ENCODE peak calls at places on chromosomes 11 and 22, in ten cellular contexts. One of them, this sample, is unnamed.
A peak's percentile ranks its signal among the peaks of the same experiment; 100 is the strongest.

GRCh38 chr11:131109256-131109655 is 193.0 kb upstream of the SNX19 start:
- DNase-seq in foreskin keratinocyte: peak; percentile 22
- DNase-seq in endodermal cell: no peak
- DNase-seq in neural progenitor cell: no peak
- DNase-seq in hepatocyte: no peak
- DNase-seq in WTC11: no peak
- DNase-seq in AG10803: peak; percentile 57
- DNase-seq in lung: no peak
- DNase-seq in cardiac fibroblast: peak; percentile 27
- DNase-seq in brain microvascular endothelial cell: peak; percentile 25
- DNase-seq in this sample: no peak

GRCh38 chr11:79896258-79896657 is 455.4 kb upstream of the TENM4 start:
- DNase-seq in WTC11: no peak
- DNase-seq in AG10803: no peak
- DNase-seq in neural progenitor cell: no peak
- DNase-seq in endodermal cell: no peak
- DNase-seq in hepatocyte: no peak
- DNase-seq in brain microvascular endothelial cell: no peak
- DNase-seq in foreskin keratinocyte: peak; percentile 76
- DNase-seq in lung: no peak
- DNase-seq in cardiac fibroblast: no peak
- DNase-seq in this sample: no peak

GRCh38 chr11:123111465-123111864 is 49.5 kb upstream of the HSPA8 start:
- DNase-seq in endodermal cell: no peak
- DNase-seq in foreskin keratinocyte: peak; percentile 32
- DNase-seq in hepatocyte: peak; percentile 72
- DNase-seq in brain microvascular endothelial cell: no peak
- DNase-seq in neural progenitor cell: peak; percentile 70
- DNase-seq in cardiac fibroblast: peak; percentile 73
- DNase-seq in AG10803: peak; percentile 42
- DNase-seq in lung: no peak
- DNase-seq in WTC11: no peak
- DNase-seq in this sample: peak; percentile 8

GRCh38 chr22:23233746-23234408 is 53.6 kb downstream of the BCR start:
- DNase-seq in endodermal cell: no peak
- DNase-seq in neural progenitor cell: no peak
- DNase-seq in hepatocyte: peak; percentile 52
- DNase-seq in brain microvascular endothelial cell: peak; percentile 41
- DNase-seq in cardiac fibroblast: peak; percentile 60
- DNase-seq in foreskin keratinocyte: no peak
- DNase-seq in lung: no peak
- DNase-seq in AG10803: peak; percentile 71
- DNase-seq in WTC11: no peak
- DNase-seq in this sample: no peak

GRCh38 chr11:130301002-130301401 is 13.7 kb downstream of the ZBTB44 start:
- DNase-seq in brain microvascular endothelial cell: no peak
- DNase-seq in WTC11: no peak
- DNase-seq in hepatocyte: no peak
- DNase-seq in lung: no peak
- DNase-seq in neural progenitor cell: no peak
- DNase-seq in AG10803: no peak
- DNase-seq in foreskin keratinocyte: no peak
- DNase-seq in endodermal cell: no peak
- DNase-seq in cardiac fibroblast: no peak
- DNase-seq in this sample: no peak

GRCh38 chr11:92451081-92451480 is 226.5 kb downstream of the FAT3 start:
- DNase-seq in neural progenitor cell: no peak
- DNase-seq in hepatocyte: no peak
- DNase-seq in WTC11: no peak
- DNase-seq in lung: no peak
- DNase-seq in AG10803: no peak
- DNase-seq in foreskin keratinocyte: no peak
- DNase-seq in endodermal cell: no peak
- DNase-seq in brain microvascular endothelial cell: no peak
- DNase-seq in cardiac fibroblast: no peak
- DNase-seq in this sample: no peak

GRCh38 chr11:85406316-85406715 is 220.8 kb downstream of the DLG2 start:
- DNase-seq in foreskin keratinocyte: no peak
- DNase-seq in hepatocyte: no peak
- DNase-seq in lung: no peak
- DNase-seq in WTC11: no peak
- DNase-seq in endodermal cell: no peak
- DNase-seq in brain microvascular endothelial cell: no peak
- DNase-seq in cardiac fibroblast: no peak
- DNase-seq in AG10803: no peak
- DNase-seq in neural progenitor cell: no peak
- DNase-seq in this sample: no peak

GRCh38 chr11:76339217-76339616 is 41.7 kb downstream of the THAP12 start:
- DNase-seq in WTC11: no peak
- DNase-seq in neural progenitor cell: no peak
- DNase-seq in hepatocyte: no peak
- DNase-seq in foreskin keratinocyte: no peak
- DNase-seq in lung: peak; percentile 50
- DNase-seq in AG10803: peak; percentile 90
- DNase-seq in cardiac fibroblast: peak; percentile 47
- DNase-seq in endodermal cell: no peak
- DNase-seq in brain microvascular endothelial cell: no peak
- DNase-seq in this sample: no peak

GRCh38 chr22:43066844-43067385 is 22.3 kb downstream of the TTLL1 start:
- DNase-seq in neural progenitor cell: no peak
- DNase-seq in cardiac fibroblast: peak; percentile 62
- DNase-seq in lung: no peak
- DNase-seq in endodermal cell: no peak
- DNase-seq in foreskin keratinocyte: peak; percentile 56
- DNase-seq in brain microvascular endothelial cell: peak; percentile 58
- DNase-seq in hepatocyte: peak; percentile 66
- DNase-seq in WTC11: no peak
- DNase-seq in AG10803: peak; percentile 52
- DNase-seq in this sample: no peak

GRCh38 chr11:102733232-102733875 is 8.6 kb upstream of the MMP8 start:
- DNase-seq in neural progenitor cell: peak; percentile 83
- DNase-seq in AG10803: peak; percentile 49
- DNase-seq in WTC11: peak; percentile 86
- DNase-seq in lung: peak; percentile 66
- DNase-seq in brain microvascular endothelial cell: peak; percentile 53
- DNase-seq in hepatocyte: peak; percentile 83
- DNase-seq in cardiac fibroblast: peak; percentile 68
- DNase-seq in foreskin keratinocyte: peak; percentile 30
- DNase-seq in endodermal cell: peak; percentile 93
- DNase-seq in this sample: peak; percentile 74

GRCh38 chr11:132911186-132911585 is 621.1 kb downstream of the OPCML start:
- DNase-seq in WTC11: no peak
- DNase-seq in hepatocyte: peak; percentile 53
- DNase-seq in endodermal cell: no peak
- DNase-seq in neural progenitor cell: no peak
- DNase-seq in lung: no peak
- DNase-seq in cardiac fibroblast: peak; percentile 38
- DNase-seq in AG10803: peak; percentile 72
- DNase-seq in brain microvascular endothelial cell: peak; percentile 83
- DNase-seq in foreskin keratinocyte: no peak
- DNase-seq in this sample: no peak

GRCh38 chr11:83819936-83820549 is 533.9 kb upstream of the CCDC90B start:
- DNase-seq in AG10803: peak; percentile 82
- DNase-seq in cardiac fibroblast: peak; percentile 83
- DNase-seq in lung: no peak
- DNase-seq in WTC11: no peak
- DNase-seq in neural progenitor cell: peak; percentile 38
- DNase-seq in endodermal cell: no peak
- DNase-seq in brain microvascular endothelial cell: peak; percentile 32
- DNase-seq in hepatocyte: peak; percentile 74
- DNase-seq in foreskin keratinocyte: no peak
- DNase-seq in this sample: no peak

GRCh38 chr11:68460741-68461283 is at the start of gene PPP6R3:
- DNase-seq in foreskin keratinocyte: no peak
- DNase-seq in neural progenitor cell: no peak
- DNase-seq in WTC11: no peak
- DNase-seq in brain microvascular endothelial cell: no peak
- DNase-seq in lung: no peak
- DNase-seq in hepatocyte: no peak
- DNase-seq in AG10803: peak; percentile 29
- DNase-seq in endodermal cell: no peak
- DNase-seq in cardiac fibroblast: no peak
- DNase-seq in this sample: no peak

DNA sequence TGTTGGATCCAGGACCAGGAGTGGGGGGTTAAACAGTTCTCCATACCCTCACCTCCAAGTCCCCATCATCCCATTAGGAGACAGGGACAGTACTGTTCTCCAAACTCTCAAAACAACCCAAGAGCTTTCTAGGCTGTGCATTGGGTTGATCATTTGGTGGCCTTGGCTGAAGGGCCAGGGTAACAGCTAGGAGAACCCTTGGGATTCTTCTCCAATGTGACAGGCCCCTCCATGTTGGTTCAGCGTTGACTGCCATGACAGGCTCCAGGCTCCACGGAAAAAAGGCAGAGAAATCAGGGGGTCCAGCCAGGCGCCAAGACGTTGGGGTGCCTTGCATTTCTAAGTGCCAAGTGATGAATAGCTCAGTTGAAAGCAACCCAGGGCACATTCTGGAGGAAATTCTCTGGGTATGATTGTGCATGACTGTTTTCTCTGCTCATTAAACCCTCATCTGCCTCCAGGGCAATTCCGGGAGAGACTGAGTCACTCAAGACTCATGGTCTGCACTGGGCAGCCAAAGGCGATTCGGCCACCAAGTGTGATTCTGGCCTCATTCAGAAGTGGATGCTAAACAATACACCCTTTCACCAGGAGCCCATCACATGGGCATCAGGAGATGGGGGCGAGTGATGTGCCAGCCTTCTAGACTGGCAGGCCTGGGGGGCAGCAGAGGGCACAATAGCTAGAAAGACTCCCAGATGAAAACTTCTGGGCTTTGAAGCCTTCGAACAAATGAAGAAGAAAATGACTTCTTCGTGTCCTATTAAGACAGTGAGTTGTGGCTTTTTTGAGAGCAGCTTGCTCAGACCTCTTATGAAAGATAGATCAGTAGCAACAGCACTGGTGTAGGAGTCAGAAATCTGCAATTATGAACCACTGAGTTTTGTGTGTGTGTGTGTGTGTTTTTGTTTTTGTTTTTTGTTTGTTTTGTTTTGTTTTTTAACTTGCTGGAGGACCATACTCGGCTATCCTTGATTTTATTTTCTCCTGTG is 27.7 kb downstream of the CD44 start:
- DNase-seq in cardiac fibroblast: peak; percentile 96
- DNase-seq in WTC11: no peak
- DNase-seq in lung: no peak
- DNase-seq in hepatocyte: no peak
- DNase-seq in AG10803: peak; percentile 94
- DNase-seq in neural progenitor cell: no peak
- DNase-seq in foreskin keratinocyte: peak; percentile 88
- DNase-seq in endodermal cell: no peak
- DNase-seq in brain microvascular endothelial cell: peak; percentile 86
- DNase-seq in this sample: peak; percentile 85
- TF ChIP-seq CTCF in cardiac fibroblast: no peak
- TF ChIP-seq CTCF in WTC11: no peak
- TF ChIP-seq CTCF in lung: no peak
- TF ChIP-seq CTCF in hepatocyte: no peak
- TF ChIP-seq CTCF in AG10803: no peak
- TF ChIP-seq CTCF in neural progenitor cell: no peak
- TF ChIP-seq CTCF in foreskin keratinocyte: no peak
- TF ChIP-seq CTCF in endodermal cell: no peak
- TF ChIP-seq CTCF in brain microvascular endothelial cell: no peak
- TF ChIP-seq CTCF in this sample: no peak

GRCh38 chr11:59141673-59142460 is 789 bp upstream of the FAM111A start:
- DNase-seq in AG10803: peak; percentile 71
- DNase-seq in endodermal cell: no peak
- DNase-seq in brain microvascular endothelial cell: no peak
- DNase-seq in hepatocyte: no peak
- DNase-seq in lung: no peak
- DNase-seq in WTC11: no peak
- DNase-seq in cardiac fibroblast: peak; percentile 72
- DNase-seq in neural progenitor cell: no peak
- DNase-seq in foreskin keratinocyte: no peak
- DNase-seq in this sample: no peak

GRCh38 chr11:59144096-59144495 is 1.4 kb downstream of the FAM111A start:
- DNase-seq in lung: no peak
- DNase-seq in brain microvascular endothelial cell: no peak
- DNase-seq in endodermal cell: no peak
- DNase-seq in foreskin keratinocyte: no peak
- DNase-seq in neural progenitor cell: no peak
- DNase-seq in hepatocyte: no peak
- DNase-seq in WTC11: no peak
- DNase-seq in AG10803: no peak
- DNase-seq in cardiac fibroblast: no peak
- DNase-seq in this sample: no peak

GRCh38 chr11:59145534-59145933 is 2.9 kb downstream of the FAM111A start:
- DNase-seq in hepatocyte: no peak
- DNase-seq in brain microvascular endothelial cell: no peak
- DNase-seq in neural progenitor cell: no peak
- DNase-seq in AG10803: peak; percentile 85
- DNase-seq in cardiac fibroblast: peak; percentile 90
- DNase-seq in lung: no peak
- DNase-seq in foreskin keratinocyte: no peak
- DNase-seq in WTC11: no peak
- DNase-seq in endodermal cell: no peak
- DNase-seq in this sample: no peak

GRCh38 chr11:59142530-59143507 is at the start of gene FAM111A:
- DNase-seq in hepatocyte: peak; percentile 94
- DNase-seq in AG10803: peak; percentile 85
- DNase-seq in brain microvascular endothelial cell: peak; percentile 86
- DNase-seq in neural progenitor cell: peak; percentile 84
- DNase-seq in lung: peak; percentile 92
- DNase-seq in foreskin keratinocyte: peak; percentile 95
- DNase-seq in WTC11: peak; percentile 81
- DNase-seq in endodermal cell: peak; percentile 96
- DNase-seq in cardiac fibroblast: peak; percentile 86
- DNase-seq in this sample: peak; percentile 88

GRCh38 chr11:59144579-59145345 is 2.1 kb downstream of the FAM111A start:
- DNase-seq in brain microvascular endothelial cell: peak; percentile 74
- DNase-seq in WTC11: peak; percentile 85
- DNase-seq in hepatocyte: peak; percentile 90
- DNase-seq in endodermal cell: peak; percentile 93
- DNase-seq in cardiac fibroblast: peak; percentile 84
- DNase-seq in foreskin keratinocyte: peak; percentile 80
- DNase-seq in neural progenitor cell: peak; percentile 86
- DNase-seq in AG10803: peak; percentile 78
- DNase-seq in lung: peak; percentile 81
- DNase-seq in this sample: peak; percentile 88
- TF ChIP-seq CTCF in brain microvascular endothelial cell: peak; percentile 26
- TF ChIP-seq CTCF in WTC11: no peak
- TF ChIP-seq CTCF in hepatocyte: peak; percentile 21
- TF ChIP-seq CTCF in endodermal cell: peak; percentile 38
- TF ChIP-seq CTCF in cardiac fibroblast: no peak
- TF ChIP-seq CTCF in foreskin keratinocyte: peak; percentile 53
- TF ChIP-seq CTCF in neural progenitor cell: peak; percentile 36
- TF ChIP-seq CTCF in AG10803: peak; percentile 7
- TF ChIP-seq CTCF in lung: no peak
- TF ChIP-seq CTCF in this sample: no peak

GRCh38 chr11:124867700-124868099 is 2.5 kb downstream of the ROBO3 start:
- DNase-seq in cardiac fibroblast: peak; percentile 51
- DNase-seq in brain microvascular endothelial cell: peak; percentile 42
- DNase-seq in lung: no peak
- DNase-seq in WTC11: peak; percentile 58
- DNase-seq in neural progenitor cell: peak; percentile 78
- DNase-seq in foreskin keratinocyte: no peak
- DNase-seq in AG10803: peak; percentile 16
- DNase-seq in hepatocyte: peak; percentile 53
- DNase-seq in endodermal cell: peak; percentile 79
- DNase-seq in this sample: no peak
- TF ChIP-seq CTCF in cardiac fibroblast: peak; percentile 55
- TF ChIP-seq CTCF in brain microvascular endothelial cell: peak; percentile 73
- TF ChIP-seq CTCF in lung: no peak
- TF ChIP-seq CTCF in WTC11: peak; percentile 37
- TF ChIP-seq CTCF in neural progenitor cell: peak; percentile 72
- TF ChIP-seq CTCF in foreskin keratinocyte: peak; percentile 46
- TF ChIP-seq CTCF in AG10803: peak; percentile 58
- TF ChIP-seq CTCF in hepatocyte: peak; percentile 58
- TF ChIP-seq CTCF in endodermal cell: peak; percentile 69
- TF ChIP-seq CTCF in this sample: peak; percentile 29

GRCh38 chr11:61555051-61555969 is 25.6 kb downstream of the SYT7 start:
- DNase-seq in brain microvascular endothelial cell: no peak
- DNase-seq in cardiac fibroblast: no peak
- DNase-seq in hepatocyte: peak; percentile 60
- DNase-seq in WTC11: peak; percentile 66
- DNase-seq in endodermal cell: peak; percentile 72
- DNase-seq in neural progenitor cell: peak; percentile 88
- DNase-seq in AG10803: no peak
- DNase-seq in foreskin keratinocyte: no peak
- DNase-seq in lung: no peak
- DNase-seq in this sample: no peak
- TF ChIP-seq CTCF in brain microvascular endothelial cell: peak; percentile 43
- TF ChIP-seq CTCF in cardiac fibroblast: peak; percentile 4
- TF ChIP-seq CTCF in hepatocyte: peak; percentile 31
- TF ChIP-seq CTCF in WTC11: peak; percentile 49
- TF ChIP-seq CTCF in endodermal cell: peak; percentile 81
- TF ChIP-seq CTCF in neural progenitor cell: peak; percentile 65
- TF ChIP-seq CTCF in AG10803: no peak
- TF ChIP-seq CTCF in foreskin keratinocyte: no peak
- TF ChIP-seq CTCF in lung: no peak
- TF ChIP-seq CTCF in this sample: no peak

This sample was measured in Calu3.